ENCODE peak calls at places on chromosomes 3 and 15, in six cellular contexts. J is SK-N-SH, B is GM23338, T is GM23248, Y is fibroblast of lung, X is HepG2. I is an unnamed sample. For H4K20me1 and H3K4me1, the result is how much of the 10 kb centered on the place peaks cover.

GRCh38 chr3:84108442-84108971 is 850.3 kb upstream of the CADM2 start:
- DNase-seq in J (no peak), B (no peak), T (peak), Y (peak), X (peak), I (no peak)

GRCh38 chr15:55742927-55743614 is at the start of gene PRTG:
- DNase-seq in J (peak), B (peak), T (peak), Y (peak), X (peak), I (peak)

GRCh38 chr3:75224419-75224818 is 439.7 kb upstream of the FRG2C start:
- DNase-seq in J (no peak), B (no peak), T (no peak), Y (peak), X (no peak), I (no peak)

GRCh38 chr3:136250862-136251460 is 821 bp downstream of the PCCB start:
- DNase-seq in J (peak), B (peak), T (peak), Y (peak), X (peak), I (peak)

GRCh38 chr3:143769663-143770062 is 78.6 kb downstream of the SLC9A9 start:
- DNase-seq in J (no peak), B (no peak), T (peak), Y (peak), X (no peak), I (no peak)

GRCh38 chr15:99452010-99452409 is 113.8 kb upstream of the MEF2A start:
- DNase-seq in J (no peak), B (no peak), T (no peak), Y (no peak), X (no peak), I (no peak)

GRCh38 chr3:151372063-151372820 is 12.3 kb downstream of the P2RY12 start:
- DNase-seq in J (no peak), B (no peak), T (peak), Y (peak), X (no peak), I (peak)

GRCh38 chr3:52053307-52054304 is 2.8 kb downstream of the DUSP7 start:
- DNase-seq in J (no peak), B (no peak), T (peak), Y (no peak), X (no peak), I (peak)

GRCh38 chr15:55281517-55282227 is 7.9 kb downstream of the RAB27A start:
- DNase-seq in J (no peak), B (no peak), T (peak), Y (no peak), X (no peak), I (no peak)

GRCh38 chr15:43920815-43921214 is 94.0 kb downstream of the WDR76 start:
- DNase-seq in J (no peak), B (no peak), T (no peak), Y (peak), X (no peak), I (no peak)

GRCh38 chr15:31393441-31394091 is 66.9 kb downstream of the KLF13 start:
- DNase-seq in J (no peak), B (peak), T (no peak), Y (no peak), X (no peak), I (no peak)

GRCh38 chr3:127961963-127962362 is 46.9 kb downstream of the KBTBD12 start:
- DNase-seq in J (no peak), B (peak), T (peak), Y (peak), X (peak), I (no peak)

GRCh38 chr3:7421065-7421464 is 560.1 kb downstream of the GRM7 start:
- DNase-seq in J (no peak), B (peak), T (no peak), Y (no peak), X (no peak), I (no peak)

GRCh38 chr3:187024561-187025226 is 94.4 kb downstream of the ST6GAL1 start:
- DNase-seq in J (no peak), B (no peak), T (no peak), Y (no peak), X (no peak), I (no peak)
- H4K20me1 ChIP-seq in J (under half), B (under half), T (under half), Y (under half), X (under half), I (under half)

DNA sequence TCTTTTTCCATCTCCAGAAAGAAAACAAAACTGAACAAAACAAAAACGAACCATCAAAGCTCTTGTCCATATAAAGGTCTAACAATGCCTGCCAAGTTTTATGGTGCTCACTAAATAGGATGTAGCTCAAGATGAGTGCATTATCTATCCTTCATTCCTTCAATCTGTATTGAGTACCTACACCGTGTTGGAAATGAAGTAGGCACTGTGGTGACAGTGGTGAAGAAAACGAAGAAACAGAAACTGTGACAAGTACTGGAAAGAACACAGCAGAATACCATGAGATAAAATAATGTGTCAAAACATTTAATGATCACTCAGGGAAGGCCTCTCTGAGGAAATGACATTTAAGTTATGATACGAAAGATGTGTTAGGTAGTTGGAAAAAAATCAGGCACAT is 36.2 kb downstream of the CBLB start:
- DNase-seq in J (no peak), B (no peak), T (no peak), Y (no peak), X (no peak), I (no peak)
- H3K4me1 ChIP-seq in J (under half), B (under half), T (under half), Y (under half), X (under half), I (half or more)

GRCh38 chr15:63501256-63502089 is 2.9 kb upstream of the USP3 start:
- DNase-seq in J (no peak), B (peak), T (peak), Y (peak), X (peak), I (peak)

GRCh38 chr15:63498815-63499549 is 5.4 kb upstream of the USP3 start:
- DNase-seq in J (no peak), B (no peak), T (peak), Y (no peak), X (no peak), I (no peak)

GRCh38 chr15:63502137-63502801 is 2.1 kb upstream of the USP3 start:
- DNase-seq in J (no peak), B (no peak), T (peak), Y (no peak), X (peak), I (no peak)

GRCh38 chr15:63499611-63500010 is 4.8 kb upstream of the USP3 start:
- DNase-seq in J (no peak), B (no peak), T (peak), Y (no peak), X (no peak), I (no peak)

DNA sequence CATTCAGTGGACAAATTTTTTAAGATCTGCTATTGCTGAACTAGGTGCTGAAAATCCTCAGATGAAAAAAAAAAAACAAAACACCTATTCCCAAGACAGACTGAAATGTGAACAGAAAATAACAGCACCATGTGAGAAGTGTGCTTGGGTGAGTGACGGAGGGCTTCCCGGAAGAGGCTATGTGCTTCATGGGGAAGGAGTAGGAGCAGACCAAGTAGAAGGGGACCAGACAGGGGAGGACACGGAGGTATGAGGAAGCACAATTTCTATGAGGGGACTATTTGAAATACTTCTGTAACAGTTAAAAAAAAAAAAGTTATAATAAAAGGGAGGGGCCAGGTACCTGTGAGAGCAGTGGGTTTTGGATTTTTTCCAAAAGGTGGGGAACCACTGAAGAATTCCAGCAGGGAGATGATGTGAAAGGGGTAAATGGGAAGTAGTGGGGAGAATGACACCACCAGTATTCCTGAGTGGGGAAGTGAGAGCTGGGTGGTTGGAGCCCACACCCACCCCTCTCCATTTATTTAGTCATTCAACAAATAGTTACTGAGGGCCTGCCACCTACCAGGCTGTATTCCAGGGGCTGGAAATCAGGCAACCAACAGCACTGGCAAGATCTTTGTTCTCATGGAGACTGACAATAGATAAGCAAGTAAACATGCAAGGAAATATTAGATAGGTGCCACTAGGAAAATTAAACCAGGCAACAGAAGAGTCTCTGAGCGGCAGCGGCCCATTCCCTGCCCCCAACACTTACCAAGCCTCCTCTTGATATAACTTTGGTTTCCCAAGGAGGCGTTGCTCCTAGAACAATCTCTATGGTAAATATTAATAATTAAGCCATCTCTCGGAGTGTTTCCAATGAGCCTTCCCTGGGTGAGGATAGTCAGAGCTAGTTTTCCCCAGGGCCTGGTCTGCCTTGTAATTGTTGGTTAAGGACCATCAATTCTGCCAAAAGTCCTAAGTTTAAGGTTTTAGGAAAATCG is 3.8 kb upstream of the USP3 start:
- DNase-seq in J (no peak), B (no peak), T (no peak), Y (no peak), X (no peak), I (no peak)
- H4K20me1 ChIP-seq in J (under half), B (under half), T (under half), Y (under half), X (under half), I (under half)

GRCh38 chr3:122986790-122987189 is 40.8 kb downstream of the SEMA5B start:
- DNase-seq in J (no peak), B (peak), T (no peak), Y (no peak), X (no peak), I (no peak)

GRCh38 chr3:122987231-122987630 is 40.3 kb downstream of the SEMA5B start:
- DNase-seq in J (no peak), B (no peak), T (no peak), Y (no peak), X (no peak), I (no peak)

GRCh38 chr3:122984007-122984406 is 43.6 kb downstream of the SEMA5B start:
- DNase-seq in J (no peak), B (peak), T (no peak), Y (no peak), X (no peak), I (no peak)

GRCh38 chr3:122984650-122985049 is 42.9 kb downstream of the SEMA5B start:
- DNase-seq in J (no peak), B (no peak), T (no peak), Y (no peak), X (no peak), I (no peak)

DNA sequence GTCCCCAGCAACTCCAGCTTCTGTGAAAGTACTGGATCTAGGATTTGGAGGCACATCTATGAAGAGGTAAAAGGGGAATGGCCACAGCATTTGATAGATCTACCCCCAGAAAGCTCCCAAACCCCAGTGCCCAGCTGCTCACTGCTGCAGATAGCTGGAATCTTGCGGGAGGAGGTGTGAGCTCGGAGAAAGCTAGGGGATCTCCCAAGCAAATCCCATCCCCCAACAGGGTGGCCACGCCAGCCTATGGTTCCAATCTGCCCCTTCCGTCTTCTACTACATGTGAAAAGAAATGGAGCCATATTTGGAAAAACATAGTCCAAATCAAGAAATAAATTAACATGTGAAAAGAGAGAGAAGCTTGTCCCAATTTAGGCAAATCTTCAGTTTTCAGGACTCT is 42.0 kb downstream of the SEMA5B start:
- DNase-seq in J (no peak), B (peak), T (no peak), Y (no peak), X (no peak), I (no peak)
- H3K4me1 ChIP-seq in J (under half), B (half or more), T (under half), Y (under half), X (under half), I (under half)

DNA sequence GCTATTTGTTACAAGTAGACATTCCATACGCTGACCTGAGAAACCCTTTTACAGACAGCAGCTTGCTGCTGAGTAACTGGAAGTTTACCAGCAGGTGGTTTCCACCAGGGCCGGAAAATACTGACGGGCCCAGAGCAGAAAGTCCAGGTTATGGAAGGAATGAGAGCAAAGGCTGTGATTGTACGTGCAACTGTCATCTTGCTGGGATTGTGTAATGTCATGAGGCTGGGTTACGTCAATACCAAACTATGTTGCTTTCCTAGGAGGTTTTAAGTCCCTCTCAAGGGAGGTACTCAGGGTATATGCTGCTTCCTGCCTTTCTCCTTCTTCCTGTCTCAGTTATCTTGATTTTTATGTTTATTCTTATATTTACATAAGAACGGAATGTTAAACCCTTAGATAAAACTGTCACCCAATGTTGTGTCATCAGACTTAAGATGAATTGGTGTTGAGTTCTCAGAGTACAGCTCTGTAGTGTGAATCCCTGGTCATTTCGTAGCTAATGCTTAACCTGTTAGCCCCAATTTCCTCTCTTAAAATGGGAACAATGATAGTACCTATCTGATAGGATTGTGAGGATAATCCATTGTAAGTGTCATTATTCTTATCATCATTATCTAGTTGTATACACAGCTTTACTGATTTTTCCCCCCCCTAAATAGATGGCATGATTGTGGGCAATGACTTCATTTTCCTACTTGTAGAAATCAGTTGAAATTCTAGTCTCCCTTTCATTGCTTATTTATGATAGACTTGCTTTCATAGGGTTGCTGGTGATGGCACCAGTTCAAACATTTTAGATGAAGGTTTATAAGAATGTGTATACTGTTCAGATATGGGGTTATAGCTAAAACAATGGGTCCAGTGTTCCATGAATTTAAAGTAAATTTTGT is 101.4 kb downstream of the FNDC3B start:
- DNase-seq in J (no peak), B (peak), T (peak), Y (peak), X (peak), I (peak)
- H4K20me1 ChIP-seq in J (under half), B (under half), T (under half), Y (under half), X (half or more), I (under half)

GRCh38 chr15:65418596-65418995 is 4.2 kb downstream of the IGDCC4 start:
- DNase-seq in J (peak), B (no peak), T (no peak), Y (no peak), X (no peak), I (no peak)
- H3K4me1 ChIP-seq in J (under half), B (half or more), T (under half), Y (under half), X (half or more), I (under half)

GRCh38 chr3:129604942-129605592 is 1.4 kb downstream of the PLXND1 start:
- DNase-seq in J (peak), B (peak), T (no peak), Y (no peak), X (no peak), I (peak)

GRCh38 chr3:129606522-129607390 is at the start of gene PLXND1:
- DNase-seq in J (peak), B (peak), T (peak), Y (peak), X (no peak), I (peak)

GRCh38 chr3:129607391-129608068 is 1.1 kb upstream of the PLXND1 start:
- DNase-seq in J (no peak), B (no peak), T (peak), Y (no peak), X (no peak), I (peak)

GRCh38 chr3:129604223-129604941 is 2.1 kb downstream of the PLXND1 start:
- DNase-seq in J (no peak), B (no peak), T (peak), Y (no peak), X (no peak), I (no peak)

GRCh38 chr3:129605593-129606521 is 619 bp downstream of the PLXND1 start:
- DNase-seq in J (peak), B (no peak), T (peak), Y (peak), X (no peak), I (peak)
- H4K20me1 ChIP-seq in J (under half), B (under half), T (under half), Y (under half), X (under half), I (under half)

GRCh38 chr3:153180860-153181372 is 18.9 kb downstream of the RAP2B start:
- DNase-seq in J (no peak), B (no peak), T (peak), Y (no peak), X (no peak), I (no peak)
- H3K4me1 ChIP-seq in J (under half), B (under half), T (under half), Y (under half), X (under half), I (under half)

GRCh38 chr3:33437556-33438283 is 2.5 kb downstream of the UBP1 start:
- DNase-seq in J (no peak), B (peak), T (peak), Y (peak), X (peak), I (peak)
- H4K20me1 ChIP-seq in J (half or more), B (half or more), T (under half), Y (under half), X (under half), I (half or more)